ENCODE peak calls at places on chromosomes 13 and 19, in nine cellular contexts. F is lung, W is heart right ventricle, E is H1, I is OCI-LY7, V is adrenal gland, O is PC-3, C is psoas muscle, U is endodermal cell. Y is an unnamed sample.

GRCh38 chr19:36030264-36031148 is 2.2 kb downstream of the CLIP3 start:
- DNase-seq in F (no peak), W (no peak), E (no peak), I (no peak), V (no peak), O (no peak), C (no peak), U (no peak), Y (no peak)

GRCh38 chr19:17889609-17890214 is 18.0 kb downstream of the SLC5A5 start:
- DNase-seq in F (no peak), W (no peak), E (no peak), I (no peak), V (peak; percentile 42), O (peak; percentile 67), C (no peak), U (peak; percentile 92), Y (no peak)

GRCh38 chr19:932647-933552 is 7.1 kb downstream of the ARID3A start:
- DNase-seq in F (no peak), W (peak; percentile 81), E (no peak), I (no peak), V (peak; percentile 64), O (no peak), C (peak; percentile 83), U (peak; percentile 58), Y (no peak)

GRCh38 chr13:42525035-42525504 is 48.9 kb upstream of the TNFSF11 start:
- DNase-seq in F (no peak), W (no peak), E (no peak), I (no peak), V (no peak), O (peak; percentile 83), C (no peak), U (no peak), Y (no peak)

GRCh38 chr19:2806736-2807378 is 12.8 kb upstream of the ZNF554 start:
- DNase-seq in F (no peak), W (no peak), E (no peak), I (no peak), V (no peak), O (no peak), C (no peak), U (no peak), Y (no peak)

GRCh38 chr13:38386421-38386820 is 36.8 kb downstream of the UFM1 start:
- DNase-seq in F (no peak), W (no peak), E (no peak), I (no peak), V (no peak), O (no peak), C (no peak), U (no peak), Y (no peak)

GRCh38 chr13:94656766-94657165 is 55.1 kb downstream of the GPR180 start:
- DNase-seq in F (no peak), W (no peak), E (no peak), I (no peak), V (no peak), O (peak; percentile 76), C (no peak), U (no peak), Y (no peak)

GRCh38 chr19:46892252-46893179 is 31.7 kb downstream of the ARHGAP35 start:
- DNase-seq in F (no peak), W (no peak), E (no peak), I (peak; percentile 71), V (no peak), O (no peak), C (no peak), U (no peak), Y (no peak)

GRCh38 chr13:43473437-43473836 is 313.3 kb downstream of the ENOX1 start:
- DNase-seq in F (no peak), W (no peak), E (no peak), I (no peak), V (no peak), O (no peak), C (no peak), U (no peak), Y (no peak)

GRCh38 chr19:49690073-49690655 is 752 bp upstream of the CPT1C start:
- DNase-seq in F (no peak), W (no peak), E (no peak), I (no peak), V (no peak), O (no peak), C (no peak), U (no peak), Y (peak; percentile 78)

GRCh38 chr19:49689133-49690072 is at the start of gene ADM5:
- DNase-seq in F (no peak), W (peak; percentile 54), E (no peak), I (no peak), V (peak; percentile 66), O (peak; percentile 83), C (no peak), U (peak; percentile 93), Y (peak; percentile 83)

GRCh38 chr19:49692102-49692599 is 1.2 kb downstream of the CPT1C start:
- DNase-seq in F (no peak), W (no peak), E (no peak), I (no peak), V (no peak), O (no peak), C (no peak), U (no peak), Y (no peak)

GRCh38 chr19:49691243-49692101 is 556 bp downstream of the CPT1C start:
- DNase-seq in F (no peak), W (peak; percentile 64), E (no peak), I (no peak), V (peak; percentile 49), O (peak; percentile 64), C (peak; percentile 72), U (peak; percentile 89), Y (no peak)

GRCh38 chr19:49690656-49691242 is at the start of gene CPT1C:
- DNase-seq in F (peak; percentile 67), W (peak; percentile 82), E (peak; percentile 73), I (no peak), V (peak; percentile 83), O (peak; percentile 90), C (peak; percentile 78), U (peak; percentile 96), Y (peak; percentile 88)
- H3K4me3 ChIP-seq in F (peak within 1 kb of the TSS; percentile 39), W (peak within 1 kb of the TSS; percentile 66), E (peak within 1 kb of the TSS; percentile 94), I (no peak within 1 kb of the TSS), V (peak within 1 kb of the TSS; percentile 37), O (peak within 1 kb of the TSS; percentile 82), C (peak within 1 kb of the TSS; percentile 63), U (peak within 1 kb of the TSS; percentile 82), Y (peak within 1 kb of the TSS; percentile 57)

DNA sequence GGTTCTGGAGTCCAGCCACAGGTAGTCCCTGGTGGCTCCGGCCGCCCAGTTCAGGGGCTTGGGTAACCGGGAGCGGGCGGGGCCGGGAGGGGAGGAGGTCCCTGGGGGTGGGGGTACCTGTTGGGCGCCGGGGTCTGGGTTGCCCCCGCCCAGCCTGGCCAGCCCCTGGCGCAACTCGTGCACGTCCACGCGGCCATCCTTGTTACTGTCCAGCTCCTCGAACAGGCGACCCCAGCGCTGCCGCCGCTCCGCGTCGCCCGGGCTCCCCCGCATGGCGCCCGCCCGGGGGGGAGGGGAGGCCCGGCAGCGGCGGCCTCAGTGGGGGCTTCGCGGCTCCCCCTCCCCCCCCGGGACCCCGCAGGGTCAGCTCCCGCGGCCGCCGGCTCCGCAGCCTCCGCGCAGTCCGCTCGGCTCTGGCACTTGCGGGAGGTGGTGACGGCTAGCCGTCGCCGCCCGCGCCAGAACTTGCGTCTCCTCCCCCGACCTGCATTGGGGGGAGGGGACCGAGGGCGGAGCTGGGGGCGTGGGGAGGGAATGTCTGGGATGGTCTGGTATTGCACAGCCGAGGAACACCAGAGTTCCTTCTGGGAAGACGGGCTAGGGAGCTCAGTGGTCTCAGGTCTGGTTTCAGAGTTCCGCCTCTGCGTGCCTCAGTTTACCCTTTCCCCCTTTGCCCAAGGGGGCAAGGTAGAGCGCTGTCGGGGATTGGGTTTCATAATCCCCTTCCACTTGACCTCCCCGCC is at the start of gene SLC25A23:
- DNase-seq in F (peak; percentile 79), W (peak; percentile 76), E (peak; percentile 33), I (peak; percentile 88), V (peak; percentile 68), O (peak; percentile 80), C (peak; percentile 68), U (peak; percentile 92), Y (no peak)
- H3K27ac ChIP-seq in F (peak within 1 kb of the TSS; percentile 81), W (peak within 1 kb of the TSS; percentile 87), E (peak within 1 kb of the TSS; percentile 29), I (peak within 1 kb of the TSS; percentile 62), V (peak within 1 kb of the TSS; percentile 20), O (peak within 1 kb of the TSS; percentile 8), C (peak within 1 kb of the TSS; percentile 72), U (peak within 1 kb of the TSS; percentile 25), Y (peak within 1 kb of the TSS; percentile 51)

DNA sequence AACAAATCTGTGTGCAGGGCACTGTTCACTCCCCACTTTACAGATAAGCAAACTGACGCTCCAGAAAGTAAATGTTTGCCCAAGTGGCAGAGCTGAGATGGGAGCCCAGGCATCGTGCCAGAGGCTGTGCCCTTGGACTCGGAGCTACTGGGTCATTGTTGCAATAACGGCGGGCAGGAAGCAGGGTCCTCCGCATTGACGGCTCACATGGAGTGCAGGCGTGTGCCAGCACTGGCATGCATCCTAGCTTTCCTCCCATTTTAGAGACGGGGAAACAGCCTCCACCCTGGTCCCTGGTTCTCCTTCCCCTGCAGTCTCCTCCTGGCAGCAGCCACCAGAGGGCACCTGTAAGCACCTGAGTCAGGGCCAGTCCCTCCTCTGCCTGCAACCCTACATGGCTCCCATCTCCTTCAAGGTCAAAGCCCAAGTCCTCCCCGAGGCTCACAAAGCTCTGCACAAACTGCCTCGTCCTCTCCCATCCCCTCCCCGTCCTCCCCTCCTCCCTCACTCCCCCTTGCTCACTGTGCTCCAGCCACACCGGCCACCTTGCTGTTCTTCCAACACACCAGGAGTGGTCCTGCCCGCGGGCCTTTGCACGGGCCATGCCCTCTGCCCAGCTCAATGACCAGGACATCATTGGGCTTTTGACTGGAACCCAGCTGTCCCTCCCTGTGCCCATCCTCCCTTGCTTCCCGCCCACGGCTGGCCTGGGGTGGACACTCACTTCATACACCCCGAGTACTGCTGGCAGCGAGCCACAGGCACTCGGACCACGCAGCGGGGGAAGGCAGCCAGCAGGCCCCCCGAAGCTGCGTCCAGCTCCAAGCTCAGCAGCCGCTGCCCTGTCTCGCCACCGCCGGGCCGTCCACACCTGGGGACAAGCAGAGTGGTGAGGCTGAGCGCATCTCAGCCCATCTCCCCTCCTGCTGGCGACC is 7.7 kb upstream of the LRG1 start:
- DNase-seq in F (no peak), W (no peak), E (no peak), I (peak; percentile 28), V (peak; percentile 59), O (peak; percentile 51), C (no peak), U (peak; percentile 71), Y (no peak)
- TF ChIP-seq CTCF in F (no peak), W (no peak), E (peak; percentile 65), I (peak; percentile 67), V (no peak), O (peak; percentile 71), C (peak; percentile 14), U (peak; percentile 63), Y (no peak)

DNA sequence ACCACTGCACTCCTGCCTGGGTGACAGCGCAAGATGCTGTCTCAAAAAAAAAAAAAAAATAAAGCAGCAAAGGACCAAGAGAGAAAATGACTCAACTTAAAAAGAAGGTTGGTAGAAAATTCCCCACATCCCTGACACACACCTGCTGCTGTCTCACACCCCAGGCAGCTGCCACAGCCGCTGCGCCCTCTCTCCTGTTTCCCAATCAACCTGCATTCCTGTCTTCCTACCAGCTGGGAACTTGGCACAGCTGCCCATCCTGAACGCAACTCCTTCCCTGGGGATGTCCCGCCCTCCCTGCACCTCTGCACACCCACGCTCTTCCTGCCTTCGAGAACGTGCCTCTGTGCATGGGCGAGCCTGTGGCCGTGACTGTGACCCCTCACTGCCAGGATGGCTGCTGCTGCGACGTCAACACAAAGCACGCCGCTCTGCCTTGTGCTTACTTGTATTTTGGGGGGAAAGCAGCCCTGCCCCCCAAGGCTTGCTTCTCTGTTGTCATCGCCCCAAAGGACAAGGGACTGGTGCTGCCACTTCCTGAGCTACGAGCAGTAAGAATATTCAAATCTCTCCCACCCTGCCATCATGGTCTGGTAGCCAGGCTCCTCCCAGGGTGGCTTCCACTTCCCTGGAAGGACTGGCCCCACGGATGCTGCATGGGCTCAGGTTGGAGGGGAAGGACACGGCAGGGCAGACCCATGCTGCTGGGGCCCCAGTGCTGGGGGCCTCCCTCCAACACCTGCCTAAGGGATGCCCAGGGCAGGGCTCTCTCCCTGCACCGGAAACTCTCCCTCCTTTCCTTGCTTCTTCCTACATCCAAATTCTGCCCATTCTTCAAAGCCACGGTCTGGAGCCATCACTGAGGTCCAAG is 20.7 kb downstream of the SH3GL1 start:
- DNase-seq in F (peak; percentile 81), W (no peak), E (no peak), I (peak; percentile 16), V (peak; percentile 78), O (peak; percentile 91), C (peak; percentile 84), U (no peak), Y (no peak)
- H3K4me3 ChIP-seq in F (no peak overlapping the region), W (no peak overlapping the region), E (no peak overlapping the region), I (peak overlapping the region; percentile 47), V (no peak overlapping the region), O (no peak overlapping the region), C (no peak overlapping the region), U (no peak overlapping the region), Y (peak overlapping the region; percentile 1)